ENCODE peak calls at places on chromosome 15, in five cellular contexts. One of them, this sample, is unnamed.

GRCh38 chr15:38058596-38059075 is 124.2 kb downstream of the TMCO5A start:
- DNase-seq in fibroblast of lung: peak; percentile 26
- DNase-seq in mesenchymal stem cell: peak; percentile 57
- DNase-seq in IMR-90: peak; percentile 28
- DNase-seq in Peyer's patch: no peak
- DNase-seq in this sample: no peak

GRCh38 chr15:95287774-95288173 is 1042.7 kb upstream of the NR2F2 start:
- DNase-seq in fibroblast of lung: peak; percentile 38
- DNase-seq in mesenchymal stem cell: no peak
- DNase-seq in Peyer's patch: no peak
- DNase-seq in IMR-90: peak; percentile 65
- DNase-seq in this sample: no peak

GRCh38 chr15:39976291-39977274 is 42.7 kb downstream of the EIF2AK4 start:
- DNase-seq in Peyer's patch: peak; percentile 66
- DNase-seq in IMR-90: peak; percentile 52
- DNase-seq in mesenchymal stem cell: no peak
- DNase-seq in fibroblast of lung: peak; percentile 68
- DNase-seq in this sample: peak; percentile 28

GRCh38 chr15:78046796-78047341 is 30.6 kb downstream of the TBC1D2B start:
- DNase-seq in IMR-90: no peak
- DNase-seq in fibroblast of lung: no peak
- DNase-seq in Peyer's patch: no peak
- DNase-seq in mesenchymal stem cell: peak; percentile 38
- DNase-seq in this sample: peak; percentile 36

GRCh38 chr15:38414351-38414750 is 39.6 kb upstream of the FAM98B start:
- DNase-seq in IMR-90: peak; percentile 75
- DNase-seq in fibroblast of lung: peak; percentile 54
- DNase-seq in Peyer's patch: peak; percentile 56
- DNase-seq in mesenchymal stem cell: peak; percentile 75
- DNase-seq in this sample: peak; percentile 48

GRCh38 chr15:63107895-63108546 is 13.6 kb upstream of the LACTB start:
- DNase-seq in fibroblast of lung: peak; percentile 100
- DNase-seq in mesenchymal stem cell: peak; percentile 99
- DNase-seq in Peyer's patch: peak; percentile 55
- DNase-seq in IMR-90: peak; percentile 100
- DNase-seq in this sample: no peak

GRCh38 chr15:73317651-73318462 is 50.9 kb downstream of the HCN4 start:
- DNase-seq in Peyer's patch: peak; percentile 18
- DNase-seq in fibroblast of lung: no peak
- DNase-seq in IMR-90: no peak
- DNase-seq in mesenchymal stem cell: no peak
- DNase-seq in this sample: no peak

GRCh38 chr15:53978248-53978906 is at the start of gene UNC13C:
- DNase-seq in Peyer's patch: no peak
- DNase-seq in IMR-90: no peak
- DNase-seq in fibroblast of lung: no peak
- DNase-seq in mesenchymal stem cell: no peak
- DNase-seq in this sample: peak; percentile 28

GRCh38 chr15:98620020-98620419 is 28.3 kb upstream of the IGF1R start:
- DNase-seq in IMR-90: no peak
- DNase-seq in mesenchymal stem cell: no peak
- DNase-seq in Peyer's patch: peak; percentile 11
- DNase-seq in fibroblast of lung: no peak
- DNase-seq in this sample: no peak

GRCh38 chr15:52005748-52006701 is 13.0 kb upstream of the MAPK6 start:
- DNase-seq in mesenchymal stem cell: peak; percentile 66
- DNase-seq in IMR-90: peak; percentile 85
- DNase-seq in fibroblast of lung: peak; percentile 83
- DNase-seq in Peyer's patch: no peak
- DNase-seq in this sample: no peak

GRCh38 chr15:47620960-47621681 is 96.2 kb upstream of the SEMA6D start:
- DNase-seq in mesenchymal stem cell: no peak
- DNase-seq in Peyer's patch: no peak
- DNase-seq in fibroblast of lung: peak; percentile 6
- DNase-seq in IMR-90: peak; percentile 50
- DNase-seq in this sample: no peak

GRCh38 chr15:90730290-90730689 is 13.1 kb downstream of the BLM start:
- DNase-seq in Peyer's patch: no peak
- DNase-seq in IMR-90: no peak
- DNase-seq in fibroblast of lung: no peak
- DNase-seq in mesenchymal stem cell: no peak
- DNase-seq in this sample: peak; percentile 44

DNA sequence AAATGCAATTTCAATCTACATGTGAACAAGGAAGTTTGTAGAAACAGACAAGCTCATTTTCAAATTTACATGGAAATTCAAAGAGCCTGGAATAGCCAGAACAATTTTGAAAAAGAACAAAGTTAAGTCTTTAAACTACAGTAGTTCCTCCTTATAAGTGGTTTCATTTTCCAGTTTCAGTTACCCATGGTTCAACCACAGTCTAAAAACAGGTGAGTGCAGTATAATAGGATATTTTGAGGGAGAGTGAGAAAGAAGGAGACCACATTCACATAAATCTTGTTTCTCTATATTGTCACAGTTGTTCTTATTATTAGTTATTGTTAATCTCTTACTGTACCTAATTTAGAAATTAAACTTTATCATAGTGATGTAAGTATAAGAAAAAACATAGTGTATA is 45.8 kb upstream of the FOXB1 start:
- DNase-seq in IMR-90: no peak
- DNase-seq in mesenchymal stem cell: no peak
- DNase-seq in Peyer's patch: no peak
- DNase-seq in fibroblast of lung: no peak
- DNase-seq in this sample: no peak
- H3K9me3 ChIP-seq in IMR-90: no peaks in the 10 kb centered on the region
- H3K9me3 ChIP-seq in mesenchymal stem cell: peaks cover 47% of the 10 kb centered on the region
- H3K9me3 ChIP-seq in Peyer's patch: no peaks in the 10 kb centered on the region
- H3K9me3 ChIP-seq in fibroblast of lung: no peaks in the 10 kb centered on the region
- H3K9me3 ChIP-seq in this sample: peaks cover 60% of the 10 kb centered on the region

GRCh38 chr15:100987143-100987542 is 68.0 kb downstream of the LRRK1 start:
- DNase-seq in fibroblast of lung: no peak
- DNase-seq in IMR-90: peak; percentile 28
- DNase-seq in mesenchymal stem cell: no peak
- DNase-seq in Peyer's patch: peak; percentile 63
- DNase-seq in this sample: no peak
- H3K36me3 ChIP-seq in fibroblast of lung: peaks cover 2% of the 10 kb centered on the region
- H3K36me3 ChIP-seq in IMR-90: peaks cover 7% of the 10 kb centered on the region
- H3K36me3 ChIP-seq in mesenchymal stem cell: no peaks in the 10 kb centered on the region
- H3K36me3 ChIP-seq in Peyer's patch: no peaks in the 10 kb centered on the region
- H3K36me3 ChIP-seq in this sample: peaks cover 32% of the 10 kb centered on the region

DNA sequence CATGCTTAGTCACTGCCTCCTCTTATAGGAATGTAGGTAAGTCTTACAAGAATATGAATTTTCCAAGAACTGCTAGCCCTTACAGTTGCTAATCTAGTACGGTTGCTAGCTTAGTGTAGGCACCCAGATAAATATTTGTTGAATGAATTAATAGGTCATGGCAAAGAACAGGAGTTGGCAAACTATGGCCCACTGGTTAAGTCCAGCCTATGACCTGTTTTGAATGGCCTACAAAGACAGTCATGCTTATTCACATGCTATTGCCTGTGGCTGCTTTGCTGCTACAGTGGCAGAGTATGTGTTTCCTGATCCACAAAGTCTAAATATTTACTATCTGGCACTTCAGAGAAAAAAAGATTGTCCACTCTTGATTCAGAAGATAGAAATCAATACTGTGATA is 631.8 kb downstream of the AGBL1 start:
- DNase-seq in mesenchymal stem cell: no peak
- DNase-seq in fibroblast of lung: no peak
- DNase-seq in Peyer's patch: no peak
- DNase-seq in IMR-90: no peak
- DNase-seq in this sample: no peak
- H3K9me3 ChIP-seq in mesenchymal stem cell: no peaks in the 10 kb centered on the region
- H3K9me3 ChIP-seq in fibroblast of lung: no peaks in the 10 kb centered on the region
- H3K9me3 ChIP-seq in Peyer's patch: no peaks in the 10 kb centered on the region
- H3K9me3 ChIP-seq in IMR-90: peaks cover 7% of the 10 kb centered on the region
- H3K9me3 ChIP-seq in this sample: no peaks in the 10 kb centered on the region

GRCh38 chr15:76432604-76433003 is 96.0 kb downstream of the ISL2 start:
- DNase-seq in IMR-90: no peak
- DNase-seq in Peyer's patch: no peak
- DNase-seq in fibroblast of lung: no peak
- DNase-seq in mesenchymal stem cell: no peak
- DNase-seq in this sample: no peak
- H3K36me3 ChIP-seq in IMR-90: no peaks in the 10 kb centered on the region
- H3K36me3 ChIP-seq in Peyer's patch: no peaks in the 10 kb centered on the region
- H3K36me3 ChIP-seq in fibroblast of lung: no peaks in the 10 kb centered on the region
- H3K36me3 ChIP-seq in mesenchymal stem cell: peaks cover 4% of the 10 kb centered on the region
- H3K36me3 ChIP-seq in this sample: no peaks in the 10 kb centered on the region

DNA sequence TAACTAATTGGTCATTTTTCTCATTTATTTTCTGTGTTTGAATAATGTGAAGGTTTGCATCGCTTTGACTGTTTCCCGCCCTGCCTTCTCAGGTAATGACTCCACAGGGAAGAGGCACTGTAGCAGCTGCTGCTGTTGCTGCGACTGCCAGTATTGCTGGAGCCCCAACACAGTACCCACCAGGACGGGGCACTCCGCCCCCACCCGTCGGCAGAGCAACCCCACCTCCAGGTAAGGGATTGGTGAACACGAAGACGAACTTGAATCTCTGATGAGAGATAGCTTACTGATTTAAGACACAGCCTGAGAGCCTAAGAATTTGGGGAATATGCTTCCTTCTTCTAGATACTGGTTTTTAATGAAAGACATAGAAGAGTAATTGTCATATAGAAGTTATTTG is 22.9 kb downstream of the SNRPN start:
- DNase-seq in Peyer's patch: no peak
- DNase-seq in IMR-90: no peak
- DNase-seq in fibroblast of lung: no peak
- DNase-seq in mesenchymal stem cell: no peak
- DNase-seq in this sample: no peak
- H3K9me3 ChIP-seq in Peyer's patch: no peaks in the 10 kb centered on the region
- H3K9me3 ChIP-seq in IMR-90: no peaks in the 10 kb centered on the region
- H3K9me3 ChIP-seq in fibroblast of lung: no peaks in the 10 kb centered on the region
- H3K9me3 ChIP-seq in mesenchymal stem cell: peaks cover 49% of the 10 kb centered on the region
- H3K9me3 ChIP-seq in this sample: peaks cover 43% of the 10 kb centered on the region

GRCh38 chr15:69857686-69858391 is 239.9 kb downstream of the TLE3 start:
- DNase-seq in mesenchymal stem cell: peak; percentile 22
- DNase-seq in fibroblast of lung: no peak
- DNase-seq in IMR-90: no peak
- DNase-seq in Peyer's patch: no peak
- DNase-seq in this sample: no peak
- H3K36me3 ChIP-seq in mesenchymal stem cell: no peaks in the 10 kb centered on the region
- H3K36me3 ChIP-seq in fibroblast of lung: no peaks in the 10 kb centered on the region
- H3K36me3 ChIP-seq in IMR-90: no peaks in the 10 kb centered on the region
- H3K36me3 ChIP-seq in Peyer's patch: no peaks in the 10 kb centered on the region
- H3K36me3 ChIP-seq in this sample: no peaks in the 10 kb centered on the region

GRCh38 chr15:79919749-79920511 is 23.1 kb upstream of the MTHFS start:
- DNase-seq in IMR-90: no peak
- DNase-seq in mesenchymal stem cell: no peak
- DNase-seq in Peyer's patch: no peak
- DNase-seq in fibroblast of lung: no peak
- DNase-seq in this sample: no peak
- H3K9me3 ChIP-seq in IMR-90: peaks cover 42% of the 10 kb centered on the region
- H3K9me3 ChIP-seq in mesenchymal stem cell: peaks cover 64% of the 10 kb centered on the region
- H3K9me3 ChIP-seq in Peyer's patch: no peaks in the 10 kb centered on the region
- H3K9me3 ChIP-seq in fibroblast of lung: no peaks in the 10 kb centered on the region
- H3K9me3 ChIP-seq in this sample: peaks cover 54% of the 10 kb centered on the region

GRCh38 chr15:92938387-92938786 is 38.3 kb downstream of the CHD2 start:
- DNase-seq in IMR-90: no peak
- DNase-seq in fibroblast of lung: no peak
- DNase-seq in mesenchymal stem cell: no peak
- DNase-seq in Peyer's patch: no peak
- DNase-seq in this sample: no peak
- H3K36me3 ChIP-seq in IMR-90: peaks cover 62% of the 10 kb centered on the region
- H3K36me3 ChIP-seq in fibroblast of lung: peaks cover 28% of the 10 kb centered on the region
- H3K36me3 ChIP-seq in mesenchymal stem cell: peaks cover 22% of the 10 kb centered on the region
- H3K36me3 ChIP-seq in Peyer's patch: no peaks in the 10 kb centered on the region
- H3K36me3 ChIP-seq in this sample: peaks cover 97% of the 10 kb centered on the region